ENCODE peak calls at places on chromosomes 3 and 15, in seven cellular contexts. G, A, X, T, Q, S and D are unnamed samples.
A peak's percentile ranks its signal among the peaks of the same experiment; 100 is the strongest.

GRCh38 chr15:72276326-72276700 is 4.0 kb upstream of the PARP6 start:
- DNase-seq in X (no peak), G (peak; percentile 7), A (no peak), T (no peak), S (no peak), Q (no peak), D (no peak)

GRCh38 chr15:43985976-43986375 is 159.2 kb downstream of the WDR76 start:
- DNase-seq in T (no peak), A (no peak), S (no peak), X (no peak), Q (no peak), G (no peak), D (no peak)

GRCh38 chr3:37703633-37704032 is 158.0 kb upstream of the CTDSPL start:
- DNase-seq in S (no peak), X (no peak), G (peak; percentile 18), A (no peak), T (no peak), Q (no peak), D (no peak)

GRCh38 chr3:192745150-192745549 is 17.8 kb upstream of the FGF12 start:
- DNase-seq in X (no peak), G (no peak), A (no peak), Q (no peak), T (no peak), S (no peak), D (no peak)

GRCh38 chr15:99409097-99409473 is 156.7 kb upstream of the MEF2A start:
- DNase-seq in G (peak; percentile 60), T (peak; percentile 65), A (peak; percentile 69), S (peak; percentile 66), X (peak; percentile 76), Q (peak; percentile 92), D (no peak)

GRCh38 chr3:194138732-194139084 is 2.8 kb downstream of the HES1 start:
- DNase-seq in T (no peak), X (no peak), G (peak; percentile 56), S (no peak), A (no peak), Q (no peak), D (no peak)

GRCh38 chr15:88454867-88455810 is 12.0 kb downstream of the MRPL46 start:
- DNase-seq in X (peak; percentile 78), S (peak; percentile 70), G (peak; percentile 69), T (peak; percentile 67), Q (peak; percentile 87), A (peak; percentile 68), D (peak; percentile 53)

GRCh38 chr3:112894258-112894657 is 47.6 kb upstream of the CD200R1L start:
- DNase-seq in A (no peak), S (peak; percentile 5), X (no peak), G (peak; percentile 63), T (no peak), Q (no peak), D (peak; percentile 19)

GRCh38 chr3:153394017-153394416 is 232.0 kb downstream of the RAP2B start:
- DNase-seq in T (no peak), G (no peak), S (no peak), Q (no peak), X (no peak), A (no peak), D (no peak)

GRCh38 chr3:10762611-10763247 is 53.3 kb upstream of the SLC6A11 start:
- DNase-seq in Q (no peak), T (no peak), X (no peak), A (no peak), S (no peak), G (no peak), D (no peak)

GRCh38 chr3:4979401-4980228 is at the start of gene BHLHE40:
- DNase-seq in Q (no peak), G (no peak), T (no peak), X (no peak), S (peak; percentile 56), A (no peak), D (peak; percentile 78)

GRCh38 chr3:45312836-45313493 is 75.4 kb upstream of the LARS2 start:
- DNase-seq in A (no peak), G (no peak), Q (peak; percentile 80), S (no peak), X (no peak), T (no peak), D (no peak)

DNA sequence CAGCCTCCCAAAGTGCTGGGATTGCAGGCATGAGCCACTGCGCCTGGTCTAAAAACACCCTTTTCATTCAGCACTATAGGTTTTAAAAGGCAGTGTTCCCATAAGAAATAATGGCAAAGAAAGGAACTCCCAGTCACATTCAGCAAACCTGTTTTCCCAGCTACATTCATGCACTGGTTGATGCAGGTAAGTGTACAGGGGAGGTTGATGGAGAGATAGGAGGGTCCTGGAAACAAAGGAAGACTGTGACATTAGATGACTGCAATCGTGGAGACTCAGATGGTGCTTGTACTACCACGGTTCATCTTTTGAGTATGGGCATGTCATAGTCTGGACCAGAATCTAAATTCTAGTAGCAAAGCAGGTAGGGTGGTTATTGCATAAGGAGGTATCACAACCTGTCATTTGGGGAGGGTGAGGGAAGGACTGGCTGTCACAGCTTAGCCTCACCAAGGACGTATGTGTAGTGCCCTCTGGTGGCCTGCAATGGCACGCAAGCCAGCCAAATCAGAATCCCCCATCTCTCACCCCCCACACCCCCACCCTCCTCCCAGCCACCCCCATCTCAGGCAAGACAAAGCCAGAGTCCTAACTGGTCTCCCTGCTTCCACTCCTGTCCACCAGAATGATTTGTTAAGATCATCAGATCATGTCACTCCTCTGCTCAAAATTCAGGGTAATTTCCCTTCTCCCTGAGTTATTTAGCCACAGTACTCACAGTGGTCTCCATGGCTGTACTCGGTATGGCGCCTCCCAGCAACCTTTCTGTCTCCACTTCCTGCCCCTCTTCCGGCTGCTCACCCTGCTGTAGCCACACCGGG is 28.8 kb upstream of the UBL7 start:
- DNase-seq in A (peak; percentile 56), X (peak; percentile 58), G (peak; percentile 49), S (peak; percentile 74), Q (no peak), T (peak; percentile 46), D (peak; percentile 82)
- TF ChIP-seq POLR2A in A (no peak), X (no peak), G (no peak), S (no peak), Q (no peak), T (no peak), D (no peak)

GRCh38 chr3:186619787-186620212 is 6.9 kb downstream of the AHSG start:
- DNase-seq in G (no peak), S (no peak), A (no peak), Q (no peak), T (no peak), X (no peak), D (no peak)
- TF ChIP-seq POLR2A in G (no peak), S (no peak), A (no peak), Q (no peak), T (no peak), X (no peak), D (no peak)

GRCh38 chr3:129626744-129627349 is 20.4 kb upstream of the PLXND1 start:
- DNase-seq in T (peak; percentile 94), Q (no peak), A (peak; percentile 93), X (peak; percentile 89), G (peak; percentile 54), S (peak; percentile 94), D (peak; percentile 87)
- TF ChIP-seq POLR2A in T (peak; percentile 77), Q (peak; percentile 72), A (no peak), X (peak; percentile 41), G (no peak), S (peak; percentile 70), D (peak; percentile 74)

DNA sequence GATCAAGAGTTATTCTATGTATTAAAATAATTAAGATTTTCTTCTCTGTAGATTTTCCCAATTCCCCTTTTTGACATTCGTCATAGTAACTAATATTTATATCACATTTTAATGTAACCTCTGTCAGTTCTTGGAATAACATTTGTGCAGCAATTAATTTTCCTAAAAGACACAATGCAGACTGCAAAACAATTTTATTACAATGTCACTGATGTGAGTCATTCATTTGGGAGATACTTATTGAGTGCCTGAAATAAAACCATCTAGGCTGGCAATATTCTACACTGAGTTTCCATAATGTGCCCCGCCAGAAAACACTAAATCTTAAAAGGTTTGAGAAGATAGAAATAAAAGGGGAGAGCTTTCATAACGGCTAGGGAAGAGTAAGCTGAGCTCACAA is 6.7 kb upstream of the USP13 start:
- DNase-seq in G (no peak), Q (no peak), T (no peak), S (no peak), A (no peak), X (no peak), D (no peak)
- TF ChIP-seq POLR2A in G (no peak), Q (no peak), T (no peak), S (no peak), A (no peak), X (no peak), D (no peak)

GRCh38 chr15:42453826-42454225 is 37.1 kb downstream of the ZNF106 start:
- DNase-seq in A (no peak), G (no peak), X (no peak), S (no peak), T (no peak), Q (no peak), D (no peak)

GRCh38 chr15:42461261-42461660 is 29.7 kb downstream of the ZNF106 start:
- DNase-seq in S (no peak), T (no peak), A (no peak), G (no peak), Q (no peak), X (no peak), D (no peak)

GRCh38 chr15:42456971-42457370 is 34.0 kb downstream of the ZNF106 start:
- DNase-seq in Q (no peak), X (no peak), S (peak; percentile 30), A (no peak), G (no peak), T (no peak), D (no peak)

GRCh38 chr15:42456539-42456938 is 34.4 kb downstream of the ZNF106 start:
- DNase-seq in G (no peak), S (no peak), X (no peak), Q (no peak), A (no peak), T (no peak), D (no peak)

GRCh38 chr15:42457445-42458442 is 33.2 kb downstream of the ZNF106 start:
- DNase-seq in X (no peak), G (peak; percentile 94), S (no peak), Q (peak; percentile 93), T (peak; percentile 44), A (peak; percentile 86), D (no peak)
- TF ChIP-seq POLR2A in X (no peak), G (peak; percentile 53), S (no peak), Q (peak; percentile 6), T (no peak), A (no peak), D (no peak)

DNA sequence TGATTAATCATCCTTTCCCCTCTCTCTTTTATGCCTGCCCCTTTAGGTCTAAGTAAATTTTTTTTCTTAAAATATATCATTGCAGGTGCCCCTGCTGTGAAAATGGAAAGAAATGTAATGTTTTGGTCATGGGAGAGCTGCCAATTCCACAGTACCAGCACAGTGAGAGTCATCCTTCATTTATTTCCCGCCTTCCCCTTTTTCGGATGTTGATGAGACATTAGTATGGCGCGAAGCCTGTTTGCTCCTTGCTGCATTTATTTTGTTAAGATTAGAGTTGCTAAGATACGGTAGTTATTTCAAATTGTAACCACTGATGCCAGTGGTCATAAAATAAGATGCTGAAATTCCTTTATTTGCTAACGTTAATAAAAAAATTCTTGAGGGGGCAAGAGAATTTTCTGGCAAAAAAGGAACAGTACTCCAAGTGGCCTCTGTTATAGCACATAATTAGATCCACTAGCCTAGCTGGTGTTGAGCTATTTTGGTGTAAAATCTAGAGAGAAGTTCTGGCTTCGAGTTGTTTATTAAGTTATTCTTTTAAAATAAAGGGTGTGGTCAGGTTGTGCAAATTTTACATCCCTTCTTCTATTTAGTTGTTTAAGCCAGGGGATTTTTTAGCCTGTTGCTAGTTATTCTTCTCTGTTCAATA is 62.8 kb downstream of the MDFIC2 start:
- DNase-seq in Q (no peak), G (no peak), X (peak; percentile 13), S (no peak), A (no peak), T (no peak), D (no peak)
- TF ChIP-seq POLR2A in Q (no peak), G (no peak), X (no peak), S (no peak), A (no peak), T (no peak), D (no peak)

GRCh38 chr15:56918907-56919707 is 663 bp downstream of the TCF12 start:
- DNase-seq in A (peak; percentile 51), G (peak; percentile 73), T (peak; percentile 53), X (peak; percentile 59), S (peak; percentile 79), Q (no peak), D (peak; percentile 79)
- TF ChIP-seq POLR2A in A (no peak), G (peak; percentile 45), T (no peak), X (peak; percentile 61), S (no peak), Q (no peak), D (no peak)